ENCODE peak calls at places on chromosomes 16 and 17, in five cellular contexts. E, H, X, D and L are unnamed samples.

GRCh38 chr16:21101631-21102420 is 48.8 kb downstream of the DNAH3 start:
- DNase-seq in E (peak; percentile 19), H (no peak), X (peak; percentile 11), D (peak; percentile 50), L (peak; percentile 12)

GRCh38 chr17:81917565-81918332 is at the start of gene SIRT7:
- DNase-seq in E (peak; percentile 39), H (peak; percentile 83), X (peak; percentile 100), D (peak; percentile 88), L (peak; percentile 100)

GRCh38 chr17:62705116-62705515 is 77.6 kb downstream of the MRC2 start:
- DNase-seq in E (no peak), H (no peak), X (no peak), D (no peak), L (no peak)

GRCh38 chr17:4436846-4437245 is 3.1 kb downstream of the SPNS3 start:
- DNase-seq in E (no peak), H (no peak), X (no peak), D (no peak), L (no peak)

GRCh38 chr17:80866050-80866793 is 125.4 kb upstream of the CHMP6 start:
- DNase-seq in E (peak; percentile 37), H (peak; percentile 83), X (peak; percentile 88), D (peak; percentile 67), L (peak; percentile 72)

GRCh38 chr17:2770129-2770528 is 20.7 kb upstream of the CCDC92B start:
- DNase-seq in E (no peak), H (no peak), X (no peak), D (no peak), L (no peak)

GRCh38 chr17:40560592-40561293 is 4.5 kb downstream of the CCR7 start:
- DNase-seq in E (no peak), H (no peak), X (no peak), D (peak; percentile 76), L (no peak)

GRCh38 chr17:44219126-44219635 is 294 bp downstream of the UBTF start:
- DNase-seq in E (no peak), H (peak; percentile 75), X (peak; percentile 85), D (no peak), L (peak; percentile 86)

GRCh38 chr17:8753976-8754440 is 4.3 kb downstream of the SPDYE4 start:
- DNase-seq in E (peak; percentile 31), H (no peak), X (no peak), D (no peak), L (peak; percentile 61)

GRCh38 chr17:64492481-64493109 is 4.3 kb downstream of the POLG2 start:
- DNase-seq in E (no peak), H (no peak), X (peak; percentile 33), D (no peak), L (peak; percentile 38)

GRCh38 chr17:7176870-7177209 is 2.3 kb downstream of the ASGR1 start:
- DNase-seq in E (no peak), H (no peak), X (peak; percentile 55), D (no peak), L (no peak)

GRCh38 chr17:47621293-47622178 is 28.2 kb upstream of the KPNB1 start:
- DNase-seq in E (peak; percentile 82), H (no peak), X (no peak), D (no peak), L (peak; percentile 73)

GRCh38 chr16:13471478-13471877 is 448.5 kb upstream of the ERCC4 start:
- DNase-seq in E (no peak), H (no peak), X (no peak), D (no peak), L (no peak)

GRCh38 chr16:919658-920631 is 50.8 kb downstream of the LMF1 start:
- DNase-seq in E (no peak), H (no peak), X (no peak), D (no peak), L (no peak)

GRCh38 chr16:86880316-86881117 is 302.2 kb downstream of the FOXL1 start:
- DNase-seq in E (no peak), H (no peak), X (no peak), D (no peak), L (no peak)

GRCh38 chr17:70484496-70484895 is 315.2 kb downstream of the KCNJ2 start:
- DNase-seq in E (no peak), H (no peak), X (no peak), D (no peak), L (no peak)

GRCh38 chr17:17425591-17425990 is 51.2 kb upstream of the MED9 start:
- DNase-seq in E (no peak), H (no peak), X (no peak), D (no peak), L (no peak)

GRCh38 chr16:84084570-84085270 is 32.0 kb downstream of the MBTPS1 start:
- DNase-seq in E (peak; percentile 64), H (peak; percentile 80), X (peak; percentile 84), D (peak; percentile 85), L (peak; percentile 82)

GRCh38 chr17:73564856-73565255 is 79.4 kb downstream of the SDK2 start:
- DNase-seq in E (no peak), H (no peak), X (no peak), D (no peak), L (peak; percentile 31)

GRCh38 chr17:33595783-33596182 is 302.7 kb upstream of the ASIC2 start:
- DNase-seq in E (no peak), H (no peak), X (no peak), D (no peak), L (no peak)

GRCh38 chr17:50470451-50470850 is 1.8 kb upstream of the CHAD start:
- DNase-seq in E (no peak), H (no peak), X (no peak), D (no peak), L (no peak)

GRCh38 chr17:74949455-74950115 is 13.9 kb downstream of the OTOP3 start:
- DNase-seq in E (no peak), H (no peak), X (no peak), D (no peak), L (peak; percentile 35)

GRCh38 chr17:31424944-31425582 is 33.6 kb downstream of the RAB11FIP4 start:
- DNase-seq in E (no peak), H (peak; percentile 47), X (peak; percentile 83), D (peak; percentile 37), L (no peak)

GRCh38 chr16:19230575-19230974 is 55.0 kb upstream of the CLEC19A start:
- DNase-seq in E (no peak), H (no peak), X (no peak), D (no peak), L (no peak)

GRCh38 chr17:38922538-38923291 is 2.7 kb upstream of the LASP1NB start:
- DNase-seq in E (no peak), H (peak; percentile 63), X (peak; percentile 52), D (peak; percentile 36), L (no peak)

GRCh38 chr17:60066576-60066975 is 12.1 kb downstream of the HEATR6 start:
- DNase-seq in E (no peak), H (no peak), X (no peak), D (no peak), L (no peak)

GRCh38 chr16:30976486-30976885 is 8.5 kb upstream of the HSD3B7 start:
- DNase-seq in E (no peak), H (no peak), X (no peak), D (no peak), L (no peak)

GRCh38 chr16:30971298-30971697 is 13.7 kb upstream of the HSD3B7 start:
- DNase-seq in E (no peak), H (no peak), X (no peak), D (no peak), L (no peak)

GRCh38 chr16:30974348-30974747 is 10.7 kb upstream of the HSD3B7 start:
- DNase-seq in E (no peak), H (no peak), X (no peak), D (peak; percentile 49), L (no peak)

GRCh38 chr16:30969246-30969842 is 11.8 kb downstream of the SETD1A start:
- DNase-seq in E (no peak), H (no peak), X (no peak), D (no peak), L (no peak)

GRCh38 chr16:30972872-30973271 is 12.1 kb upstream of the HSD3B7 start:
- DNase-seq in E (no peak), H (no peak), X (no peak), D (no peak), L (no peak)
- TF ChIP-seq JUND in E (no peak), H (no peak), X (no peak), D (no peak), L (no peak)

GRCh38 chr16:88856828-88857727 is at the start of the genes GALNS and TRAPPC2L:
- DNase-seq in E (peak; percentile 90), H (peak; percentile 100), X (peak; percentile 100), D (peak; percentile 96), L (peak; percentile 98)

GRCh38 chr16:88855176-88855575 is 1.6 kb downstream of the GALNS start:
- DNase-seq in E (no peak), H (no peak), X (no peak), D (no peak), L (no peak)

GRCh38 chr16:88854306-88855111 is 2.2 kb downstream of the GALNS start:
- DNase-seq in E (no peak), H (no peak), X (no peak), D (peak; percentile 35), L (no peak)

GRCh38 chr16:88856122-88856827 is 472 bp downstream of the GALNS start:
- DNase-seq in E (no peak), H (peak; percentile 72), X (no peak), D (peak; percentile 40), L (no peak)

GRCh38 chr16:88855736-88856121 is 1.0 kb downstream of the GALNS start:
- DNase-seq in E (no peak), H (no peak), X (no peak), D (no peak), L (no peak)
- TF ChIP-seq JUND in E (no peak), H (no peak), X (no peak), D (no peak), L (no peak)

DNA sequence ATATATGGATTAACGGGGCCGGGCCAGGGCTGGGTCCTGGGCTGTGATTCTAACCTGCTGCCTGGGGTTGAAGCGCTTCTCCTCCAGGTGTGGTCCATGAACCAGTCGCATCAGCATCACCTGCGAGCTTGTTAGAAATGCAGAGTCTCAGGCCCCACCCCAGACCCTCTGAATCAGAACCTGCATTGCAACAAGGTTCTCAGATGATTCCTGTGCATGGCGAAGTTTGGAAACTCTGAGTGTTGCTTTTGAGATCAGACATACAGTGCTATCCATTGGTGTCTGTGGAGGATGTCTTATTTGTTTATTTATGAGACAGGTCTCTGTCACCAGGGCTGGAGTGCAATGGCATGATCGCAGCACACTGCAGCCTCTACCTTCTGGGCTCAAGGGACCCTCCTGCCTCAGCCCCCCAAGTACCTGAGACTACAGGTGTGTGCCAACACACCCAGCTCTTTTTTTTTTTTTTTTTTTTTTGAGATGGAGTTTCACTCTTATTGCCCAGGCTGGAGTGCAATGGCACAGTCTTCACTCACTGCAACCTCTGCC is 99.8 kb downstream of the PITPNC1 start:
- DNase-seq in E (no peak), H (no peak), X (no peak), D (no peak), L (no peak)
- TF ChIP-seq JUND in E (no peak), H (no peak), X (no peak), D (no peak), L (no peak)

DNA sequence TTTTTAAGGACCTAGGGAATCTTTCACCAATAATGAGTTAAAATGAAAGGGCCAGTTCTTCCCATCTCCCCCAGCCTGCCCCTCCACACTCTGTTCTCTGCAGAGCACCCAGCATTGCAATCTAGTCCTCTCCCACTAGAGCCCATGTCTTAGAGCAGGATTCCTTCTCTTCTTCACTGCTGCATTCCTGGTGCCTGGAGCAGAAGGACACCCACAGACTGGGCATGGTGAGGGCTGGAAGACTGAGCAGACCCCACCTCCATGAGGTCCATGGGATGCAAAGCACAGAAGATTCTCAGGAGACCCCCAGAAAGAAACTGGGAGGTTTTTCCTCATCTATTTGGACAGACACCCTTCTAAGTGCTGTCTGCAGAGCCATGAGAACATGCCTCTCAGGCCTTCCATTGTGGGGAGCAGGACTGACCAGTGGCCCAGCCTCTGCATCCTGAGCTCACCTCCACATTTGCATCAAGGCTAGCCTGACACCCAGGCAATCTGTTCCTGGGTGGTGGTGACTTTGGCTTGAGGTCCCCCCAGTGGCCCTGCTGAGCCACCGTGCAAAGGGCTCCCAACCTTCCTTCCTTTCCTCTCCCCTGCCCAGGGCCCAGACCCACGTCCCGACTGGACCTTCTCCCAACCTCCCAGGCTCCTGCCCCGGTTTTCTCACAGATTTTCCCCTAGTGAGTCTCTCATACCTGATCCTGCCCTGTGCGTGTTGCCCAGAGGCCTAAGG is 74.2 kb upstream of the ZNF469 start:
- DNase-seq in E (no peak), H (no peak), X (no peak), D (no peak), L (no peak)
- TF ChIP-seq JUND in E (no peak), H (no peak), X (no peak), D (no peak), L (no peak)